ENCODE peak calls at places on chromosomes 16 and 17, in seven cellular contexts. One of them, this sample, is unnamed.

GRCh38 chr17:48502901-48503300 is 27.9 kb downstream of the HOXB1 start:
- DNase-seq in T-helper 2 cell: no peak
- DNase-seq in NCI-H1092 treated with DMSO at 0.1 percent for 48 hours: no peak
- DNase-seq in skeletal muscle cell: no peak
- DNase-seq in EH: no peak
- DNase-seq in stimulated activated CD8-positive, alpha-beta memory T cell treated with anti-CD3 and anti-CD28 coated beads, Interleukin-4, amount 100 ng/mL, for 4 hours: no peak
- DNase-seq in RPMI7951: no peak
- DNase-seq in this sample: no peak

GRCh38 chr16:88390760-88391496 is 8.2 kb downstream of the ZNF469 start:
- DNase-seq in skeletal muscle cell: no peak
- DNase-seq in EH: no peak
- DNase-seq in T-helper 2 cell: no peak
- DNase-seq in RPMI7951: no peak
- DNase-seq in stimulated activated CD8-positive, alpha-beta memory T cell treated with anti-CD3 and anti-CD28 coated beads, Interleukin-4, amount 100 ng/mL, for 4 hours: no peak
- DNase-seq in NCI-H1092 treated with DMSO at 0.1 percent for 48 hours: no peak
- DNase-seq in this sample: no peak

GRCh38 chr17:78128616-78129384 is at the start of gene TMC6:
- DNase-seq in stimulated activated CD8-positive, alpha-beta memory T cell treated with anti-CD3 and anti-CD28 coated beads, Interleukin-4, amount 100 ng/mL, for 4 hours: peak
- DNase-seq in NCI-H1092 treated with DMSO at 0.1 percent for 48 hours: no peak
- DNase-seq in RPMI7951: no peak
- DNase-seq in EH: peak
- DNase-seq in T-helper 2 cell: peak
- DNase-seq in skeletal muscle cell: no peak
- DNase-seq in this sample: peak

GRCh38 chr17:35433075-35433894 is 985 bp upstream of the SLFN12 start:
- DNase-seq in stimulated activated CD8-positive, alpha-beta memory T cell treated with anti-CD3 and anti-CD28 coated beads, Interleukin-4, amount 100 ng/mL, for 4 hours: peak
- DNase-seq in T-helper 2 cell: peak
- DNase-seq in skeletal muscle cell: peak
- DNase-seq in EH: peak
- DNase-seq in NCI-H1092 treated with DMSO at 0.1 percent for 48 hours: no peak
- DNase-seq in RPMI7951: peak
- DNase-seq in this sample: peak

GRCh38 chr16:87734644-87735043 is 31.1 kb downstream of the KLHDC4 start:
- DNase-seq in skeletal muscle cell: no peak
- DNase-seq in EH: no peak
- DNase-seq in NCI-H1092 treated with DMSO at 0.1 percent for 48 hours: no peak
- DNase-seq in T-helper 2 cell: no peak
- DNase-seq in RPMI7951: no peak
- DNase-seq in stimulated activated CD8-positive, alpha-beta memory T cell treated with anti-CD3 and anti-CD28 coated beads, Interleukin-4, amount 100 ng/mL, for 4 hours: no peak
- DNase-seq in this sample: no peak

GRCh38 chr17:39744836-39745215 is 7.1 kb downstream of the GRB7 start:
- DNase-seq in stimulated activated CD8-positive, alpha-beta memory T cell treated with anti-CD3 and anti-CD28 coated beads, Interleukin-4, amount 100 ng/mL, for 4 hours: no peak
- DNase-seq in T-helper 2 cell: no peak
- DNase-seq in skeletal muscle cell: no peak
- DNase-seq in RPMI7951: no peak
- DNase-seq in EH: no peak
- DNase-seq in NCI-H1092 treated with DMSO at 0.1 percent for 48 hours: no peak
- DNase-seq in this sample: no peak

GRCh38 chr17:14748036-14748715 is 447.3 kb downstream of the HS3ST3B1 start:
- DNase-seq in NCI-H1092 treated with DMSO at 0.1 percent for 48 hours: no peak
- DNase-seq in T-helper 2 cell: peak
- DNase-seq in stimulated activated CD8-positive, alpha-beta memory T cell treated with anti-CD3 and anti-CD28 coated beads, Interleukin-4, amount 100 ng/mL, for 4 hours: no peak
- DNase-seq in EH: no peak
- DNase-seq in RPMI7951: peak
- DNase-seq in skeletal muscle cell: no peak
- DNase-seq in this sample: no peak

GRCh38 chr17:32970281-32970680 is 21.4 kb upstream of the SPACA3 start:
- DNase-seq in T-helper 2 cell: peak
- DNase-seq in skeletal muscle cell: peak
- DNase-seq in EH: peak
- DNase-seq in RPMI7951: peak
- DNase-seq in stimulated activated CD8-positive, alpha-beta memory T cell treated with anti-CD3 and anti-CD28 coated beads, Interleukin-4, amount 100 ng/mL, for 4 hours: no peak
- DNase-seq in NCI-H1092 treated with DMSO at 0.1 percent for 48 hours: no peak
- DNase-seq in this sample: no peak

GRCh38 chr16:85056211-85056748 is 28.7 kb downstream of the KIAA0513 start:
- DNase-seq in RPMI7951: no peak
- DNase-seq in NCI-H1092 treated with DMSO at 0.1 percent for 48 hours: no peak
- DNase-seq in EH: peak
- DNase-seq in stimulated activated CD8-positive, alpha-beta memory T cell treated with anti-CD3 and anti-CD28 coated beads, Interleukin-4, amount 100 ng/mL, for 4 hours: no peak
- DNase-seq in T-helper 2 cell: no peak
- DNase-seq in skeletal muscle cell: no peak
- DNase-seq in this sample: peak

GRCh38 chr16:55559233-55559632 is 7.3 kb upstream of the CAPNS2 start:
- DNase-seq in NCI-H1092 treated with DMSO at 0.1 percent for 48 hours: no peak
- DNase-seq in T-helper 2 cell: no peak
- DNase-seq in skeletal muscle cell: peak
- DNase-seq in EH: peak
- DNase-seq in stimulated activated CD8-positive, alpha-beta memory T cell treated with anti-CD3 and anti-CD28 coated beads, Interleukin-4, amount 100 ng/mL, for 4 hours: no peak
- DNase-seq in RPMI7951: no peak
- DNase-seq in this sample: no peak

GRCh38 chr17:6241381-6241780 is 171.2 kb downstream of the WSCD1 start:
- DNase-seq in NCI-H1092 treated with DMSO at 0.1 percent for 48 hours: no peak
- DNase-seq in EH: no peak
- DNase-seq in RPMI7951: no peak
- DNase-seq in stimulated activated CD8-positive, alpha-beta memory T cell treated with anti-CD3 and anti-CD28 coated beads, Interleukin-4, amount 100 ng/mL, for 4 hours: no peak
- DNase-seq in skeletal muscle cell: no peak
- DNase-seq in T-helper 2 cell: no peak
- DNase-seq in this sample: no peak

GRCh38 chr16:57645691-57646387 is 17.4 kb downstream of the ADGRG1 start:
- DNase-seq in T-helper 2 cell: no peak
- DNase-seq in stimulated activated CD8-positive, alpha-beta memory T cell treated with anti-CD3 and anti-CD28 coated beads, Interleukin-4, amount 100 ng/mL, for 4 hours: no peak
- DNase-seq in NCI-H1092 treated with DMSO at 0.1 percent for 48 hours: no peak
- DNase-seq in skeletal muscle cell: no peak
- DNase-seq in EH: peak
- DNase-seq in RPMI7951: peak
- DNase-seq in this sample: no peak

GRCh38 chr16:23174622-23175021 is 7.9 kb upstream of the SCNN1G start:
- DNase-seq in stimulated activated CD8-positive, alpha-beta memory T cell treated with anti-CD3 and anti-CD28 coated beads, Interleukin-4, amount 100 ng/mL, for 4 hours: no peak
- DNase-seq in T-helper 2 cell: no peak
- DNase-seq in EH: peak
- DNase-seq in RPMI7951: peak
- DNase-seq in NCI-H1092 treated with DMSO at 0.1 percent for 48 hours: no peak
- DNase-seq in skeletal muscle cell: no peak
- DNase-seq in this sample: no peak

GRCh38 chr16:23557779-23558330 is 328 bp downstream of the UBFD1 start:
- DNase-seq in RPMI7951: peak
- DNase-seq in EH: peak
- DNase-seq in stimulated activated CD8-positive, alpha-beta memory T cell treated with anti-CD3 and anti-CD28 coated beads, Interleukin-4, amount 100 ng/mL, for 4 hours: no peak
- DNase-seq in NCI-H1092 treated with DMSO at 0.1 percent for 48 hours: peak
- DNase-seq in T-helper 2 cell: peak
- DNase-seq in skeletal muscle cell: no peak
- DNase-seq in this sample: peak

GRCh38 chr17:78125976-78126894 is 2.3 kb downstream of the TMC6 start:
- DNase-seq in EH: no peak
- DNase-seq in skeletal muscle cell: no peak
- DNase-seq in stimulated activated CD8-positive, alpha-beta memory T cell treated with anti-CD3 and anti-CD28 coated beads, Interleukin-4, amount 100 ng/mL, for 4 hours: no peak
- DNase-seq in NCI-H1092 treated with DMSO at 0.1 percent for 48 hours: no peak
- DNase-seq in RPMI7951: no peak
- DNase-seq in T-helper 2 cell: no peak
- DNase-seq in this sample: no peak

GRCh38 chr16:25264599-25264998 is 7.0 kb upstream of the ZKSCAN2 start:
- DNase-seq in NCI-H1092 treated with DMSO at 0.1 percent for 48 hours: no peak
- DNase-seq in T-helper 2 cell: no peak
- DNase-seq in EH: peak
- DNase-seq in skeletal muscle cell: no peak
- DNase-seq in stimulated activated CD8-positive, alpha-beta memory T cell treated with anti-CD3 and anti-CD28 coated beads, Interleukin-4, amount 100 ng/mL, for 4 hours: no peak
- DNase-seq in RPMI7951: peak
- DNase-seq in this sample: peak

GRCh38 chr17:1783834-1784611 is 22.2 kb downstream of the SERPINF1 start:
- DNase-seq in RPMI7951: peak
- DNase-seq in skeletal muscle cell: peak
- DNase-seq in EH: peak
- DNase-seq in stimulated activated CD8-positive, alpha-beta memory T cell treated with anti-CD3 and anti-CD28 coated beads, Interleukin-4, amount 100 ng/mL, for 4 hours: no peak
- DNase-seq in NCI-H1092 treated with DMSO at 0.1 percent for 48 hours: peak
- DNase-seq in T-helper 2 cell: peak
- DNase-seq in this sample: peak

GRCh38 chr16:582614-583331 is 7.1 kb upstream of the RAB40C start:
- DNase-seq in T-helper 2 cell: no peak
- DNase-seq in skeletal muscle cell: no peak
- DNase-seq in RPMI7951: no peak
- DNase-seq in NCI-H1092 treated with DMSO at 0.1 percent for 48 hours: no peak
- DNase-seq in EH: no peak
- DNase-seq in stimulated activated CD8-positive, alpha-beta memory T cell treated with anti-CD3 and anti-CD28 coated beads, Interleukin-4, amount 100 ng/mL, for 4 hours: no peak
- DNase-seq in this sample: no peak

GRCh38 chr16:80158766-80159165 is 382.0 kb upstream of the DYNLRB2 start:
- DNase-seq in NCI-H1092 treated with DMSO at 0.1 percent for 48 hours: no peak
- DNase-seq in stimulated activated CD8-positive, alpha-beta memory T cell treated with anti-CD3 and anti-CD28 coated beads, Interleukin-4, amount 100 ng/mL, for 4 hours: no peak
- DNase-seq in skeletal muscle cell: peak
- DNase-seq in T-helper 2 cell: no peak
- DNase-seq in RPMI7951: peak
- DNase-seq in EH: peak
- DNase-seq in this sample: no peak

GRCh38 chr17:78774956-78775571 is 7.0 kb downstream of the CYTH1 start:
- DNase-seq in EH: no peak
- DNase-seq in stimulated activated CD8-positive, alpha-beta memory T cell treated with anti-CD3 and anti-CD28 coated beads, Interleukin-4, amount 100 ng/mL, for 4 hours: no peak
- DNase-seq in T-helper 2 cell: peak
- DNase-seq in RPMI7951: no peak
- DNase-seq in skeletal muscle cell: no peak
- DNase-seq in NCI-H1092 treated with DMSO at 0.1 percent for 48 hours: no peak
- DNase-seq in this sample: no peak

GRCh38 chr17:32958418-32958817 is 30.5 kb downstream of the TMEM98 start:
- DNase-seq in skeletal muscle cell: no peak
- DNase-seq in RPMI7951: peak
- DNase-seq in EH: peak
- DNase-seq in NCI-H1092 treated with DMSO at 0.1 percent for 48 hours: peak
- DNase-seq in T-helper 2 cell: no peak
- DNase-seq in stimulated activated CD8-positive, alpha-beta memory T cell treated with anti-CD3 and anti-CD28 coated beads, Interleukin-4, amount 100 ng/mL, for 4 hours: no peak
- DNase-seq in this sample: no peak

GRCh38 chr16:4315185-4316102 is at the start of gene GLIS2:
- DNase-seq in T-helper 2 cell: peak
- DNase-seq in skeletal muscle cell: peak
- DNase-seq in stimulated activated CD8-positive, alpha-beta memory T cell treated with anti-CD3 and anti-CD28 coated beads, Interleukin-4, amount 100 ng/mL, for 4 hours: no peak
- DNase-seq in NCI-H1092 treated with DMSO at 0.1 percent for 48 hours: peak
- DNase-seq in EH: peak
- DNase-seq in RPMI7951: peak
- DNase-seq in this sample: peak

GRCh38 chr17:49471089-49471683 is 23.9 kb upstream of the NGFR start:
- DNase-seq in skeletal muscle cell: no peak
- DNase-seq in NCI-H1092 treated with DMSO at 0.1 percent for 48 hours: peak
- DNase-seq in T-helper 2 cell: no peak
- DNase-seq in stimulated activated CD8-positive, alpha-beta memory T cell treated with anti-CD3 and anti-CD28 coated beads, Interleukin-4, amount 100 ng/mL, for 4 hours: no peak
- DNase-seq in EH: peak
- DNase-seq in RPMI7951: no peak
- DNase-seq in this sample: no peak

GRCh38 chr16:87561200-87562105 is 40.9 kb upstream of the JPH3 start:
- DNase-seq in NCI-H1092 treated with DMSO at 0.1 percent for 48 hours: no peak
- DNase-seq in EH: no peak
- DNase-seq in T-helper 2 cell: no peak
- DNase-seq in skeletal muscle cell: no peak
- DNase-seq in stimulated activated CD8-positive, alpha-beta memory T cell treated with anti-CD3 and anti-CD28 coated beads, Interleukin-4, amount 100 ng/mL, for 4 hours: no peak
- DNase-seq in RPMI7951: no peak
- DNase-seq in this sample: no peak

GRCh38 chr17:31715436-31715835 is 143.6 kb downstream of the COPRS start:
- DNase-seq in T-helper 2 cell: no peak
- DNase-seq in NCI-H1092 treated with DMSO at 0.1 percent for 48 hours: no peak
- DNase-seq in skeletal muscle cell: no peak
- DNase-seq in EH: no peak
- DNase-seq in stimulated activated CD8-positive, alpha-beta memory T cell treated with anti-CD3 and anti-CD28 coated beads, Interleukin-4, amount 100 ng/mL, for 4 hours: no peak
- DNase-seq in RPMI7951: no peak
- DNase-seq in this sample: no peak

GRCh38 chr17:47225436-47225858 is 16.3 kb downstream of the MYL4 start:
- DNase-seq in T-helper 2 cell: no peak
- DNase-seq in NCI-H1092 treated with DMSO at 0.1 percent for 48 hours: no peak
- DNase-seq in stimulated activated CD8-positive, alpha-beta memory T cell treated with anti-CD3 and anti-CD28 coated beads, Interleukin-4, amount 100 ng/mL, for 4 hours: no peak
- DNase-seq in skeletal muscle cell: peak
- DNase-seq in RPMI7951: peak
- DNase-seq in EH: peak
- DNase-seq in this sample: peak

GRCh38 chr17:61528171-61528570 is 62.8 kb downstream of the NACA2 start:
- DNase-seq in stimulated activated CD8-positive, alpha-beta memory T cell treated with anti-CD3 and anti-CD28 coated beads, Interleukin-4, amount 100 ng/mL, for 4 hours: no peak
- DNase-seq in skeletal muscle cell: no peak
- DNase-seq in NCI-H1092 treated with DMSO at 0.1 percent for 48 hours: no peak
- DNase-seq in RPMI7951: no peak
- DNase-seq in EH: no peak
- DNase-seq in T-helper 2 cell: no peak
- DNase-seq in this sample: no peak

GRCh38 chr17:39626671-39627169 is at the start of gene PPP1R1B:
- DNase-seq in stimulated activated CD8-positive, alpha-beta memory T cell treated with anti-CD3 and anti-CD28 coated beads, Interleukin-4, amount 100 ng/mL, for 4 hours: no peak
- DNase-seq in RPMI7951: no peak
- DNase-seq in skeletal muscle cell: no peak
- DNase-seq in EH: no peak
- DNase-seq in NCI-H1092 treated with DMSO at 0.1 percent for 48 hours: no peak
- DNase-seq in T-helper 2 cell: no peak
- DNase-seq in this sample: no peak

GRCh38 chr17:1025733-1026598 is 29.0 kb downstream of the TIMM22 start:
- DNase-seq in stimulated activated CD8-positive, alpha-beta memory T cell treated with anti-CD3 and anti-CD28 coated beads, Interleukin-4, amount 100 ng/mL, for 4 hours: no peak
- DNase-seq in T-helper 2 cell: no peak
- DNase-seq in NCI-H1092 treated with DMSO at 0.1 percent for 48 hours: no peak
- DNase-seq in RPMI7951: no peak
- DNase-seq in EH: no peak
- DNase-seq in skeletal muscle cell: no peak
- DNase-seq in this sample: no peak

GRCh38 chr17:75331671-75332070 is 42.4 kb upstream of the SLC25A19 start:
- DNase-seq in RPMI7951: no peak
- DNase-seq in T-helper 2 cell: no peak
- DNase-seq in skeletal muscle cell: no peak
- DNase-seq in NCI-H1092 treated with DMSO at 0.1 percent for 48 hours: no peak
- DNase-seq in stimulated activated CD8-positive, alpha-beta memory T cell treated with anti-CD3 and anti-CD28 coated beads, Interleukin-4, amount 100 ng/mL, for 4 hours: no peak
- DNase-seq in EH: no peak
- DNase-seq in this sample: no peak

GRCh38 chr16:1917056-1917664 is 1.1 kb downstream of the HS3ST6 start:
- DNase-seq in skeletal muscle cell: no peak
- DNase-seq in RPMI7951: no peak
- DNase-seq in NCI-H1092 treated with DMSO at 0.1 percent for 48 hours: no peak
- DNase-seq in stimulated activated CD8-positive, alpha-beta memory T cell treated with anti-CD3 and anti-CD28 coated beads, Interleukin-4, amount 100 ng/mL, for 4 hours: no peak
- DNase-seq in T-helper 2 cell: no peak
- DNase-seq in EH: no peak
- DNase-seq in this sample: no peak

GRCh38 chr16:11796227-11797165 is 562 bp downstream of the ZC3H7A start:
- DNase-seq in RPMI7951: peak
- DNase-seq in skeletal muscle cell: no peak
- DNase-seq in EH: peak
- DNase-seq in stimulated activated CD8-positive, alpha-beta memory T cell treated with anti-CD3 and anti-CD28 coated beads, Interleukin-4, amount 100 ng/mL, for 4 hours: peak
- DNase-seq in NCI-H1092 treated with DMSO at 0.1 percent for 48 hours: no peak
- DNase-seq in T-helper 2 cell: peak
- DNase-seq in this sample: peak

GRCh38 chr17:22273308-22273707 is 581.0 kb downstream of the KCNJ18 start:
- DNase-seq in RPMI7951: no peak
- DNase-seq in NCI-H1092 treated with DMSO at 0.1 percent for 48 hours: no peak
- DNase-seq in stimulated activated CD8-positive, alpha-beta memory T cell treated with anti-CD3 and anti-CD28 coated beads, Interleukin-4, amount 100 ng/mL, for 4 hours: no peak
- DNase-seq in T-helper 2 cell: no peak
- DNase-seq in EH: no peak
- DNase-seq in skeletal muscle cell: no peak
- DNase-seq in this sample: no peak

This sample was measured in erythroblast.